ENCODE peak calls at places on chromosomes 16 and 17, in nine cellular contexts. W is foreskin fibroblast, I is fibroblast of the aortic adventitia, B is OCI-LY7, T is ascending aorta, O is AG09309, E is left lung, J is esophagus squamous epithelium, A is cardiac fibroblast. H is an unnamed sample.

GRCh38 chr17:11795906-11796305 is 197.6 kb downstream of the DNAH9 start:
- DNase-seq in A (no peak), I (no peak), O (no peak), W (no peak), T (no peak), B (no peak), J (no peak), E (no peak), H (no peak)

GRCh38 chr17:66348605-66349165 is 46.3 kb downstream of the PRKCA start:
- DNase-seq in I (peak; percentile 82), E (no peak), O (peak; percentile 40), W (peak; percentile 79), B (no peak), A (peak; percentile 78), J (no peak), T (no peak), H (peak; percentile 55)

GRCh38 chr16:83685615-83686165 is 122.1 kb upstream of the HSBP1 start:
- DNase-seq in I (no peak), A (no peak), O (no peak), J (no peak), W (no peak), E (no peak), T (no peak), B (no peak), H (no peak)

GRCh38 chr16:83271123-83271522 is 536.7 kb upstream of the HSBP1 start:
- DNase-seq in E (no peak), W (peak; percentile 15), B (no peak), O (no peak), J (no peak), A (no peak), I (peak; percentile 10), T (no peak), H (no peak)

GRCh38 chr17:51427259-51428255 is 167.2 kb downstream of the UTP18 start:
- DNase-seq in B (no peak), I (no peak), W (no peak), O (no peak), E (no peak), J (no peak), T (no peak), A (no peak), H (no peak)

GRCh38 chr16:29893553-29893952 is 5.8 kb downstream of the SEZ6L2 start:
- DNase-seq in B (no peak), T (no peak), E (no peak), W (no peak), I (no peak), A (no peak), O (no peak), J (no peak), H (no peak)

GRCh38 chr17:80855968-80856862 is 135.4 kb upstream of the CHMP6 start:
- DNase-seq in B (no peak), T (peak; percentile 92), J (no peak), O (peak; percentile 98), A (peak; percentile 89), I (peak; percentile 98), W (peak; percentile 99), E (peak; percentile 85), H (peak; percentile 91)

GRCh38 chr17:75873587-75874322 is 4.6 kb downstream of the TRIM47 start:
- DNase-seq in A (no peak), E (no peak), W (no peak), B (no peak), O (no peak), I (no peak), J (no peak), T (peak; percentile 78), H (no peak)

GRCh38 chr17:48981927-48982539 is 13.6 kb upstream of the GIP start:
- DNase-seq in E (no peak), I (no peak), A (no peak), B (no peak), O (no peak), J (no peak), T (no peak), W (no peak), H (no peak)

GRCh38 chr17:38617074-38617860 is 11.5 kb upstream of the SRCIN1 start:
- DNase-seq in O (no peak), E (no peak), A (no peak), I (no peak), T (no peak), B (no peak), W (no peak), J (no peak), H (no peak)

GRCh38 chr16:88534731-88535141 is 35.5 kb upstream of the ZC3H18 start:
- DNase-seq in T (no peak), E (peak; percentile 87), O (no peak), J (no peak), W (peak; percentile 30), B (peak; percentile 41), A (peak; percentile 50), I (no peak), H (no peak)
- TF ChIP-seq CTCF in T (no peak), E (peak; percentile 20), O (peak; percentile 5), J (no peak), W (no peak), B (no peak), A (peak; percentile 13), I (no peak), H (no peak)

GRCh38 chr17:63834431-63835166 is 7.1 kb upstream of the FTSJ3 start:
- DNase-seq in B (peak; percentile 87), J (no peak), T (no peak), I (peak; percentile 82), E (no peak), A (peak; percentile 78), O (peak; percentile 59), W (peak; percentile 73), H (no peak)
- TF ChIP-seq CTCF in B (peak; percentile 95), J (peak; percentile 52), T (peak; percentile 25), I (peak; percentile 69), E (peak; percentile 45), A (peak; percentile 71), O (peak; percentile 81), W (peak; percentile 82), H (peak; percentile 51)

GRCh38 chr16:5621826-5622225 is 524.2 kb upstream of the EEF2KMT start:
- DNase-seq in B (no peak), T (no peak), A (no peak), O (no peak), J (no peak), E (no peak), I (peak; percentile 3), W (no peak), H (peak; percentile 44)
- TF ChIP-seq CTCF in B (no peak), T (no peak), A (no peak), O (no peak), J (no peak), E (no peak), I (no peak), W (no peak), H (no peak)

GRCh38 chr16:80440691-80441090 is 100.1 kb upstream of the DYNLRB2 start:
- DNase-seq in E (no peak), J (no peak), B (no peak), W (no peak), A (no peak), T (no peak), O (no peak), I (no peak), H (no peak)
- TF ChIP-seq CTCF in E (no peak), J (no peak), B (no peak), W (no peak), A (no peak), T (no peak), O (no peak), I (no peak), H (no peak)

H was measured in astrocyte of the cerebellum.